ENCODE peak calls at places on chromosomes 12 and 14, in eight cellular contexts. V is SW480; F is CD4-positive, alpha-beta T cell; W is astrocyte of the cerebellum; C is NCI-H748 treated with DMSO at 0.1 percent for 48 hours; K is CD4-positive, alpha-beta memory T cell; A is amniotic stem cell; S is activated T-cell treated with anti-CD3 and anti-CD28 coated beads for 1 hour. Z is an unnamed sample.

GRCh38 chr12:50186667-50187066 is 19.5 kb upstream of the CERS5 start:
- DNase-seq in V (no peak), C (no peak), S (no peak), A (peak), F (no peak), K (no peak), W (no peak), Z (no peak)

GRCh38 chr14:102523200-102524025 is 13.8 kb upstream of the ANKRD9 start:
- DNase-seq in K (no peak), C (peak), A (no peak), F (no peak), V (no peak), W (no peak), S (no peak), Z (no peak)

GRCh38 chr14:66709292-66709691 is 201.3 kb downstream of the GPHN start:
- DNase-seq in V (peak), W (peak), F (no peak), S (no peak), K (no peak), A (no peak), C (no peak), Z (no peak)

GRCh38 chr14:78153069-78153351 is 17.2 kb upstream of the NRXN3 start:
- DNase-seq in K (no peak), W (peak), A (no peak), S (no peak), C (no peak), F (no peak), V (no peak), Z (no peak)

GRCh38 chr14:95816539-95816938 is 60.1 kb upstream of the TUNAR start:
- DNase-seq in C (no peak), W (no peak), V (no peak), S (no peak), A (no peak), F (no peak), K (no peak), Z (no peak)

GRCh38 chr14:58639842-58640484 is 2.2 kb downstream of the DACT1 start:
- DNase-seq in W (peak), K (no peak), V (peak), S (no peak), A (peak), C (peak), F (no peak), Z (no peak)

GRCh38 chr14:105476937-105477658 is 2.5 kb downstream of the CRIP2 start:
- DNase-seq in C (no peak), F (no peak), K (no peak), A (no peak), W (no peak), S (no peak), V (no peak), Z (no peak)

GRCh38 chr12:112936264-112936663 is 2.0 kb upstream of the OAS3 start:
- DNase-seq in V (no peak), C (no peak), F (no peak), K (no peak), S (no peak), A (no peak), W (no peak), Z (no peak)

GRCh38 chr12:66036317-66036716 is 94.2 kb downstream of the LLPH start:
- DNase-seq in S (no peak), K (no peak), F (no peak), W (peak), V (peak), A (peak), C (no peak), Z (no peak)

GRCh38 chr12:76559277-76560082 is at the start of gene OSBPL8:
- DNase-seq in S (peak), W (peak), C (peak), V (peak), K (peak), F (peak), A (peak), Z (peak)

GRCh38 chr12:53324113-53324778 is 2.8 kb upstream of the AAAS start:
- DNase-seq in F (no peak), K (peak), A (no peak), C (no peak), W (no peak), V (peak), S (peak), Z (peak)

GRCh38 chr12:50723870-50724269 is 40.0 kb upstream of the ATF1 start:
- DNase-seq in F (no peak), W (no peak), A (no peak), C (no peak), K (no peak), S (no peak), V (no peak), Z (no peak)

GRCh38 chr12:52059582-52060497 is 8.6 kb downstream of the NR4A1 start:
- DNase-seq in C (no peak), V (no peak), F (no peak), K (no peak), A (no peak), S (peak), W (no peak), Z (no peak)